ENCODE peak calls at places on chromosomes 6 and 20, in ten cellular contexts. P is EH; C is activated CD4-positive, alpha-beta T cell treated with anti-CD3 and anti-CD28 coated beads, Interleukin-2, amount 50 U/mL, for 1 hour; R is glutamatergic neuron; S is NCI-H2081; W is AG10803; G is NB4; Y is SW480; B is AML-193; V is left colon. E is an unnamed sample.

GRCh38 chr20:62955519-62956386 is 3.2 kb downstream of the SLC17A9 start:
- DNase-seq in P (no peak), C (no peak), R (no peak), S (no peak), W (no peak), G (peak; percentile 76), Y (peak; percentile 41), B (no peak), V (peak; percentile 44), E (no peak)

GRCh38 chr20:51831891-51832675 is 29.8 kb upstream of the SALL4 start:
- DNase-seq in P (peak; percentile 83), C (no peak), R (no peak), S (no peak), W (peak; percentile 80), G (no peak), Y (no peak), B (no peak), V (no peak), E (no peak)

GRCh38 chr6:137248702-137249101 is 29.5 kb upstream of the IFNGR1 start:
- DNase-seq in P (no peak), C (no peak), R (no peak), S (no peak), W (no peak), G (peak; percentile 58), Y (no peak), B (no peak), V (no peak), E (no peak)

GRCh38 chr6:44556046-44556445 is 168.5 kb downstream of the CDC5L start:
- DNase-seq in P (peak; percentile 4), C (no peak), R (no peak), S (no peak), W (no peak), G (peak; percentile 22), Y (no peak), B (no peak), V (peak; percentile 34), E (no peak)

GRCh38 chr6:51951924-51952323 is 135.5 kb downstream of the PKHD1 start:
- DNase-seq in P (no peak), C (no peak), R (no peak), S (no peak), W (no peak), G (no peak), Y (no peak), B (no peak), V (no peak), E (no peak)

GRCh38 chr6:137415127-137415833 is 78.9 kb downstream of the OLIG3 start:
- DNase-seq in P (peak; percentile 66), C (peak; percentile 56), R (peak; percentile 60), S (no peak), W (peak; percentile 65), G (peak; percentile 58), Y (peak; percentile 36), B (peak; percentile 81), V (peak; percentile 56), E (peak; percentile 87)

GRCh38 chr6:75167426-75167825 is 38.4 kb downstream of the COL12A1 start:
- DNase-seq in P (peak; percentile 32), C (no peak), R (no peak), S (no peak), W (no peak), G (no peak), Y (no peak), B (no peak), V (no peak), E (no peak)

GRCh38 chr20:58971429-58971828 is 9.6 kb upstream of the NELFCD start:
- DNase-seq in P (no peak), C (no peak), R (no peak), S (no peak), W (no peak), G (no peak), Y (no peak), B (no peak), V (no peak), E (no peak)

GRCh38 chr20:36407196-36407733 is 101.1 kb downstream of the DLGAP4 start:
- DNase-seq in P (peak; percentile 13), C (no peak), R (no peak), S (no peak), W (peak; percentile 21), G (peak; percentile 32), Y (no peak), B (no peak), V (no peak), E (no peak)

GRCh38 chr20:63807654-63808053 is 23.4 kb downstream of the ZBTB46 start:
- DNase-seq in P (no peak), C (no peak), R (no peak), S (no peak), W (no peak), G (no peak), Y (no peak), B (no peak), V (no peak), E (no peak)

GRCh38 chr6:46296586-46296985 is 125.8 kb upstream of the ENPP5 start:
- DNase-seq in P (no peak), C (no peak), R (no peak), S (no peak), W (peak; percentile 32), G (no peak), Y (no peak), B (no peak), V (no peak), E (no peak)

GRCh38 chr6:168091381-168092264 is 12.6 kb upstream of the FRMD1 start:
- DNase-seq in P (no peak), C (no peak), R (no peak), S (no peak), W (no peak), G (no peak), Y (no peak), B (no peak), V (no peak), E (no peak)

GRCh38 chr6:8175046-8175777 is 72.9 kb upstream of the EEF1E1 start:
- DNase-seq in P (no peak), C (no peak), R (no peak), S (no peak), W (no peak), G (no peak), Y (peak; percentile 67), B (no peak), V (no peak), E (no peak)

GRCh38 chr20:23691675-23692074 is 2.8 kb upstream of the CST4 start:
- DNase-seq in P (peak; percentile 8), C (no peak), R (no peak), S (no peak), W (no peak), G (no peak), Y (no peak), B (no peak), V (no peak), E (no peak)

GRCh38 chr6:148203970-148204369 is 138.7 kb upstream of the SASH1 start:
- DNase-seq in P (peak; percentile 68), C (peak; percentile 25), R (no peak), S (no peak), W (peak; percentile 68), G (peak; percentile 95), Y (peak; percentile 92), B (peak; percentile 77), V (no peak), E (peak; percentile 86)

GRCh38 chr20:21465799-21466198 is 48.1 kb downstream of the NKX2-2 start:
- DNase-seq in P (no peak), C (no peak), R (no peak), S (no peak), W (no peak), G (no peak), Y (no peak), B (no peak), V (no peak), E (no peak)

GRCh38 chr6:21228411-21228810 is 365.1 kb upstream of the SOX4 start:
- DNase-seq in P (peak; percentile 22), C (no peak), R (no peak), S (no peak), W (peak; percentile 12), G (no peak), Y (no peak), B (no peak), V (no peak), E (no peak)

GRCh38 chr6:111888928-111889696 is 15.9 kb upstream of the FYN start:
- DNase-seq in P (peak; percentile 61), C (no peak), R (peak; percentile 79), S (peak; percentile 39), W (peak; percentile 29), G (no peak), Y (no peak), B (no peak), V (no peak), E (no peak)

GRCh38 chr6:135128268-135128914 is 52.7 kb upstream of the MYB start:
- DNase-seq in P (no peak), C (peak; percentile 39), R (no peak), S (no peak), W (no peak), G (peak; percentile 36), Y (no peak), B (no peak), V (no peak), E (no peak)

GRCh38 chr6:46606318-46606717 is 46.3 kb downstream of the CYP39A1 start:
- DNase-seq in P (no peak), C (no peak), R (no peak), S (peak; percentile 7), W (no peak), G (no peak), Y (no peak), B (no peak), V (no peak), E (no peak)

GRCh38 chr20:47859255-47859654 is 74.0 kb upstream of the SULF2 start:
- DNase-seq in P (peak; percentile 33), C (no peak), R (no peak), S (no peak), W (peak; percentile 27), G (no peak), Y (no peak), B (no peak), V (no peak), E (no peak)

GRCh38 chr6:136592930-136593673 is 42.9 kb upstream of the MAP7 start:
- DNase-seq in P (peak; percentile 66), C (no peak), R (no peak), S (no peak), W (peak; percentile 90), G (peak; percentile 33), Y (no peak), B (no peak), V (no peak), E (no peak)

GRCh38 chr20:59977086-59977485 is 18.9 kb downstream of the CDH26 start:
- DNase-seq in P (no peak), C (no peak), R (no peak), S (no peak), W (no peak), G (no peak), Y (no peak), B (no peak), V (no peak), E (no peak)

GRCh38 chr20:11569163-11569562 is 348.5 kb upstream of the BTBD3 start:
- DNase-seq in P (no peak), C (no peak), R (peak; percentile 82), S (peak; percentile 21), W (no peak), G (no peak), Y (no peak), B (no peak), V (no peak), E (no peak)

GRCh38 chr20:54140067-54140466 is 33.7 kb downstream of the CYP24A1 start:
- DNase-seq in P (no peak), C (no peak), R (no peak), S (no peak), W (no peak), G (no peak), Y (no peak), B (no peak), V (no peak), E (no peak)

GRCh38 chr6:12233693-12234551 is 56.2 kb upstream of the EDN1 start:
- DNase-seq in P (peak; percentile 83), C (peak; percentile 12), R (no peak), S (peak; percentile 74), W (peak; percentile 82), G (peak; percentile 72), Y (peak; percentile 57), B (peak; percentile 83), V (peak; percentile 28), E (peak; percentile 80)

GRCh38 chr6:47245745-47246371 is 63.8 kb downstream of the TNFRSF21 start:
- DNase-seq in P (no peak), C (no peak), R (no peak), S (peak; percentile 45), W (no peak), G (peak; percentile 83), Y (peak; percentile 8), B (no peak), V (no peak), E (no peak)

GRCh38 chr6:152682141-152682540 is 15.6 kb upstream of the MYCT1 start:
- DNase-seq in P (no peak), C (no peak), R (no peak), S (no peak), W (no peak), G (no peak), Y (no peak), B (no peak), V (no peak), E (no peak)